ENCODE peak calls at places on chromosomes 13 and 19, in eight cellular contexts. V is CD8-positive, alpha-beta memory T cell; A is H1; X is HepG2; Q is CD4-positive, CD25-positive, alpha-beta regulatory T cell; L is heart right ventricle; H is body of pancreas; G is ovary. D is an unnamed sample. For H3K4me1, the result is how much of the 10 kb centered on the place peaks cover.

GRCh38 chr13:43167058-43167457 is 143.7 kb downstream of the DNAJC15 start:
- DNase-seq in X (no peak), G (no peak), V (no peak), L (no peak), Q (no peak), A (no peak), H (no peak), D (no peak)

GRCh38 chr19:13823256-13823655 is 28.0 kb downstream of the ZSWIM4 start:
- DNase-seq in Q (no peak), A (no peak), X (no peak), H (no peak), L (peak), V (no peak), G (no peak), D (peak)

GRCh38 chr19:2567580-2567979 is 91.7 kb downstream of the GADD45B start:
- DNase-seq in A (no peak), V (no peak), G (peak), X (no peak), L (peak), Q (peak), H (no peak), D (peak)

GRCh38 chr19:34985249-34986022 is 14.7 kb upstream of the GRAMD1A start:
- DNase-seq in H (peak), V (peak), Q (peak), X (no peak), G (no peak), L (peak), A (peak), D (peak)

GRCh38 chr13:113976711-113977684 is 3.1 kb upstream of the C13orf46 start:
- DNase-seq in Q (no peak), X (no peak), L (no peak), A (no peak), H (no peak), G (no peak), V (no peak), D (peak)

GRCh38 chr13:109782823-109783411 is 3.5 kb downstream of the IRS2 start:
- DNase-seq in A (no peak), L (no peak), X (no peak), V (no peak), G (peak), Q (no peak), H (no peak), D (no peak)

GRCh38 chr19:16078311-16078758 is 2.0 kb downstream of the TPM4 start:
- DNase-seq in Q (peak), V (no peak), H (no peak), G (no peak), L (no peak), X (no peak), A (no peak), D (peak)

GRCh38 chr13:43665388-43665787 is 121.4 kb downstream of the ENOX1 start:
- DNase-seq in H (no peak), G (no peak), Q (no peak), X (no peak), A (no peak), L (no peak), V (no peak), D (no peak)

GRCh38 chr13:93690139-93690538 is 463.5 kb downstream of the GPC6 start:
- DNase-seq in Q (no peak), X (peak), H (no peak), V (no peak), A (no peak), L (no peak), G (no peak), D (no peak)

GRCh38 chr13:107842562-107843180 is 372.7 kb downstream of the LIG4 start:
- DNase-seq in V (no peak), H (no peak), X (no peak), Q (no peak), L (no peak), A (no peak), G (no peak), D (no peak)

GRCh38 chr13:75661443-75661842 is 25.3 kb downstream of the LMO7 start:
- DNase-seq in V (no peak), A (no peak), Q (no peak), G (no peak), H (peak), L (no peak), X (no peak), D (no peak)

GRCh38 chr13:59346861-59347470 is 816.8 kb downstream of the DIAPH3 start:
- DNase-seq in A (no peak), X (no peak), Q (no peak), V (no peak), L (no peak), G (no peak), H (peak), D (no peak)

GRCh38 chr13:59354665-59355064 is 809.1 kb downstream of the DIAPH3 start:
- DNase-seq in Q (no peak), G (no peak), A (no peak), V (no peak), X (no peak), H (no peak), L (no peak), D (no peak)

GRCh38 chr13:59358014-59358413 is 805.7 kb downstream of the DIAPH3 start:
- DNase-seq in Q (no peak), G (no peak), A (no peak), L (no peak), H (peak), V (no peak), X (no peak), D (no peak)

GRCh38 chr13:59356607-59357006 is 807.1 kb downstream of the DIAPH3 start:
- DNase-seq in A (no peak), X (no peak), L (peak), G (peak), H (peak), Q (no peak), V (no peak), D (peak)

DNA sequence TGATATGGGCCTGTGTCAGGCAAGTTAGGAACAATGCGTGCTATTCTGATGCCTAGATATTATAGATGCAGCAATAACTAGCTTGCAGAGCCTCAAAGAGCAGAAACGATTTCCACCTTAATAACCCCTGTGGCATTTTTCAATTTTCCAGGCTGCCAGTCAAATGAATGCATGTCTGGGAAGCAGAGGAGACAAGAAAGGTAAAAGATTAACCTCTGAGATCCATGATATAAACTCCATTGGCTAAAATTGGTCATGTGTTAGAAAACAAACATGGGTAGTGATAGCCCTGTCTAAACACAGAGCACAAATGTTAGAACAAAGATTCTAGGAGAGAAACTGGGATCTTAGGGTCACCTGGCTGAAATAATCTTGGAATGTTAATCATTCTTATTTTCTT is 811.1 kb downstream of the DIAPH3 start:
- DNase-seq in V (no peak), A (no peak), X (peak), H (no peak), G (no peak), L (no peak), Q (no peak), D (no peak)
- H3K4me1 ChIP-seq in V (under half), A (under half), X (under half), H (half or more), G (under half), L (under half), Q (under half), D (under half)

GRCh38 chr13:36552334-36552733 is 120.0 kb downstream of the CCNA1 start:
- DNase-seq in A (no peak), H (no peak), L (no peak), G (no peak), Q (no peak), X (no peak), V (no peak), D (no peak)
- H3K27ac ChIP-seq in A (no peak), H (no peak), L (no peak), G (no peak), Q (no peak), X (no peak), V (no peak), D (no peak)

GRCh38 chr19:38845374-38846024 is 4.3 kb downstream of the HNRNPL start:
- DNase-seq in L (no peak), G (no peak), Q (no peak), A (no peak), V (no peak), H (no peak), X (no peak), D (no peak)
- H3K4me1 ChIP-seq in L (under half), G (under half), Q (half or more), A (under half), V (half or more), H (half or more), X (half or more), D (under half)

GRCh38 chr13:21005193-21005592 is 56.2 kb downstream of the LATS2 start:
- DNase-seq in X (no peak), Q (no peak), G (no peak), V (no peak), A (no peak), L (no peak), H (no peak), D (no peak)

GRCh38 chr13:21008026-21008425 is 53.4 kb downstream of the LATS2 start:
- DNase-seq in Q (no peak), X (no peak), L (no peak), A (no peak), V (no peak), H (no peak), G (no peak), D (no peak)

GRCh38 chr13:21010621-21011020 is 50.8 kb downstream of the LATS2 start:
- DNase-seq in A (no peak), G (no peak), X (peak), Q (peak), H (no peak), L (no peak), V (no peak), D (no peak)

GRCh38 chr13:21009036-21009435 is 52.4 kb downstream of the LATS2 start:
- DNase-seq in V (no peak), G (no peak), L (no peak), A (no peak), H (no peak), Q (no peak), X (no peak), D (no peak)

GRCh38 chr13:21006141-21007005 is 55.0 kb downstream of the LATS2 start:
- DNase-seq in A (no peak), G (no peak), V (no peak), L (no peak), Q (no peak), X (no peak), H (no peak), D (no peak)
- H3K27ac ChIP-seq in A (no peak), G (no peak), V (no peak), L (no peak), Q (no peak), X (no peak), H (no peak), D (no peak)